ENCODE peak calls at places on chromosomes 4 and X, in five cellular contexts. One of them, this sample, is unnamed.

GRCh38 chrX:44228621-44229020 is 114.9 kb downstream of the EFHC2 start:
- DNase-seq in cardiac muscle cell: no peak
- DNase-seq in Caco-2: no peak
- DNase-seq in epithelial cell of esophagus: no peak
- DNase-seq in right lobe of liver: no peak
- DNase-seq in this sample: no peak

GRCh38 chr4:164081371-164081770 is 586.9 kb downstream of the TMA16 start:
- DNase-seq in cardiac muscle cell: no peak
- DNase-seq in Caco-2: no peak
- DNase-seq in epithelial cell of esophagus: no peak
- DNase-seq in right lobe of liver: no peak
- DNase-seq in this sample: no peak

GRCh38 chr4:6641164-6641970 is 882 bp downstream of the MRFAP1 start:
- DNase-seq in cardiac muscle cell: peak; percentile 52
- DNase-seq in Caco-2: no peak
- DNase-seq in epithelial cell of esophagus: peak; percentile 62
- DNase-seq in right lobe of liver: peak; percentile 74
- DNase-seq in this sample: no peak

GRCh38 chrX:65866146-65866545 is 173.7 kb downstream of the VSIG4 start:
- DNase-seq in cardiac muscle cell: no peak
- DNase-seq in Caco-2: no peak
- DNase-seq in epithelial cell of esophagus: peak; percentile 5
- DNase-seq in right lobe of liver: no peak
- DNase-seq in this sample: no peak

GRCh38 chr4:131052646-131053045 is 1956.7 kb downstream of the C4orf33 start:
- DNase-seq in cardiac muscle cell: no peak
- DNase-seq in Caco-2: no peak
- DNase-seq in epithelial cell of esophagus: peak; percentile 33
- DNase-seq in right lobe of liver: no peak
- DNase-seq in this sample: no peak

GRCh38 chrX:16628954-16629595 is 20.9 kb upstream of the S100G start:
- DNase-seq in cardiac muscle cell: no peak
- DNase-seq in Caco-2: no peak
- DNase-seq in epithelial cell of esophagus: no peak
- DNase-seq in right lobe of liver: no peak
- DNase-seq in this sample: no peak

GRCh38 chr4:182367153-182367552 is 124.0 kb downstream of the TENM3 start:
- DNase-seq in cardiac muscle cell: peak; percentile 18
- DNase-seq in Caco-2: no peak
- DNase-seq in epithelial cell of esophagus: no peak
- DNase-seq in right lobe of liver: no peak
- DNase-seq in this sample: no peak

GRCh38 chr4:177554966-177555574 is 112.8 kb upstream of the AGA start:
- DNase-seq in cardiac muscle cell: peak; percentile 63
- DNase-seq in Caco-2: no peak
- DNase-seq in epithelial cell of esophagus: peak; percentile 41
- DNase-seq in right lobe of liver: no peak
- DNase-seq in this sample: no peak

GRCh38 chr4:146222313-146222712 is 8.0 kb downstream of the REELD1 start:
- DNase-seq in cardiac muscle cell: peak; percentile 48
- DNase-seq in Caco-2: no peak
- DNase-seq in epithelial cell of esophagus: peak; percentile 71
- DNase-seq in right lobe of liver: no peak
- DNase-seq in this sample: no peak

GRCh38 chr4:184376923-184377322 is 97.4 kb downstream of the IRF2 start:
- DNase-seq in cardiac muscle cell: no peak
- DNase-seq in Caco-2: no peak
- DNase-seq in epithelial cell of esophagus: no peak
- DNase-seq in right lobe of liver: no peak
- DNase-seq in this sample: no peak

GRCh38 chr4:155705664-155706063 is 39.0 kb downstream of the GUCY1A1 start:
- DNase-seq in cardiac muscle cell: peak; percentile 70
- DNase-seq in Caco-2: peak; percentile 65
- DNase-seq in epithelial cell of esophagus: no peak
- DNase-seq in right lobe of liver: no peak
- DNase-seq in this sample: peak; percentile 89

GRCh38 chrX:10761447-10761846 is 141.1 kb upstream of the MID1 start:
- DNase-seq in cardiac muscle cell: no peak
- DNase-seq in Caco-2: no peak
- DNase-seq in epithelial cell of esophagus: peak; percentile 77
- DNase-seq in right lobe of liver: no peak
- DNase-seq in this sample: no peak

GRCh38 chr4:76729991-76730390 is 168.0 kb downstream of the SOWAHB start:
- DNase-seq in cardiac muscle cell: no peak
- DNase-seq in Caco-2: no peak
- DNase-seq in epithelial cell of esophagus: no peak
- DNase-seq in right lobe of liver: no peak
- DNase-seq in this sample: no peak

GRCh38 chr4:122052714-122053113 is 99.4 kb upstream of the BLTP1 start:
- DNase-seq in cardiac muscle cell: no peak
- DNase-seq in Caco-2: no peak
- DNase-seq in epithelial cell of esophagus: peak; percentile 11
- DNase-seq in right lobe of liver: no peak
- DNase-seq in this sample: no peak

GRCh38 chrX:153830632-153831434 is 489 bp upstream of the PDZD4 start:
- DNase-seq in cardiac muscle cell: no peak
- DNase-seq in Caco-2: no peak
- DNase-seq in epithelial cell of esophagus: no peak
- DNase-seq in right lobe of liver: no peak
- DNase-seq in this sample: no peak

GRCh38 chrX:45258741-45259402 is 58.2 kb upstream of the DIPK2B start:
- DNase-seq in cardiac muscle cell: no peak
- DNase-seq in Caco-2: no peak
- DNase-seq in epithelial cell of esophagus: no peak
- DNase-seq in right lobe of liver: no peak
- DNase-seq in this sample: no peak

GRCh38 chr4:77711469-77711868 is 105.8 kb downstream of the CXCL13 start:
- DNase-seq in cardiac muscle cell: no peak
- DNase-seq in Caco-2: no peak
- DNase-seq in epithelial cell of esophagus: no peak
- DNase-seq in right lobe of liver: no peak
- DNase-seq in this sample: no peak

GRCh38 chr4:134935320-134935719 is 733.7 kb upstream of the PABPC4L start:
- DNase-seq in cardiac muscle cell: peak; percentile 11
- DNase-seq in Caco-2: no peak
- DNase-seq in epithelial cell of esophagus: peak; percentile 30
- DNase-seq in right lobe of liver: no peak
- DNase-seq in this sample: no peak

GRCh38 chrX:116239944-116240391 is 69.4 kb downstream of the AGTR2 start:
- DNase-seq in cardiac muscle cell: peak; percentile 40
- DNase-seq in Caco-2: no peak
- DNase-seq in epithelial cell of esophagus: peak; percentile 70
- DNase-seq in right lobe of liver: no peak
- DNase-seq in this sample: peak; percentile 40

DNA sequence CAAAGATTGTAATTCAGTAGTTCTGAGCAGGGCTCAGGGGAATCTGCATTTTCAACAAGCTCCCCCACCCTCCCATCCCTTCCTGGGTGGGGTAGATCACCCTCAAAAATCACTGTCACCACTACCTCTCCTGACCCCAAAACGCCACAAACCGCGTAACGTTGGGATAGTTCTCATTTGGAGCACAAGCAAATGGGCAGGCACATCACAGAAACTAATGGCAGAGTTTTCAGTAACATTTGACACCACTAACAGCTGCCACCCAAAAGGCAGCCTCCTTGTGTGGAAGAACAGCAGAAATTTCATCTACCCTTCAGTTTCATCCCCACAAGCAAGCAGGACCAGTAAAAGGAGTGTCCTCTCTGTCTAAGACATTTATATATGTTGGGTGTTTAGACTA is 132.7 kb downstream of the PALLD start:
- DNase-seq in cardiac muscle cell: no peak
- DNase-seq in Caco-2: no peak
- DNase-seq in epithelial cell of esophagus: no peak
- DNase-seq in right lobe of liver: no peak
- DNase-seq in this sample: no peak
- H3K4me3 ChIP-seq in cardiac muscle cell: no peak overlapping the region
- H3K4me3 ChIP-seq in Caco-2: no peak overlapping the region
- H3K4me3 ChIP-seq in epithelial cell of esophagus: no peak overlapping the region
- H3K4me3 ChIP-seq in right lobe of liver: no peak overlapping the region
- H3K4me3 ChIP-seq in this sample: no peak overlapping the region

DNA sequence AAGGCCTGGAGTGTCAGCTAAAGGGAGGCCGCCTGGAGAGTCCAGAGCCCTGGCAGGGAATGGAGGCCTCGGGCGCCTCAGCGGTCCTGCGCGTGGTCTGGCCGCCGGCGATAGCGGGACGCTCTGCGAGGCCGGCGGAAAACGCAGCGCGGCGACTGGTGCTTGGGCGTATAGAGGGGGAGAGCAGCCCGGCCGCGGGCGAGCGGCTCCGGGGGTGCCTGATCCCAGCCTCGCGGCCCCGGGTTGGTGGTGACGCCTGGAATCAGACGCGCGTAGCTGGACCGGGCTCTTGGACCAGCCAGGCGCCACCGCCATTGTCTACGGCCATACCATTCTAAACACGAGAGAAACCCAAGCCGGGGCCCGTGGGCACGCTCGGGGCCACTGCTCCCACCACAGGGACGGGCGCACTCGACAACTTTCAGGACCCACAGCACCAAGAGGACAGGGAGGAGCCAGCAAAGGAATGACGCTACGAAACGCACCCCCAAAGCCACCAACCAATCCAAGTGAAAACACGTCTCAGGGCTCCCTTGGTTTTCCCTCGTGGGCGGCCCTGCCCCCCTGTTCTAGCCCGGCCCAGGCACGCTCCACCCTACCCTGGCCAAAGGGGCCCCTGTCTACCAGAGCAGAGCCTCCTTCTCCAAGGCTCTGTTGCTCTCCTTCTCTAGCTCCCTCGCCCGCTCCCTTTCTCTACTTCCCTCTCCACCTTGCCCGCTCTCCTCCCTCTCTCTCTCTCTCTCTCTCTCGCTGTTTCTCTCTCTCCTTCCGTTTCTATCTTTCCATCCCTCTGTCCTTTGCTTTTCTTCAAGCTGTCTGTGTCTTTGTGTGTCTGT is 7.8 kb downstream of the FRG2 start:
- DNase-seq in cardiac muscle cell: no peak
- DNase-seq in Caco-2: no peak
- DNase-seq in epithelial cell of esophagus: no peak
- DNase-seq in right lobe of liver: no peak
- DNase-seq in this sample: no peak
- H3K4me3 ChIP-seq in cardiac muscle cell: no peak overlapping the region
- H3K4me3 ChIP-seq in Caco-2: no peak overlapping the region
- H3K4me3 ChIP-seq in epithelial cell of esophagus: no peak overlapping the region
- H3K4me3 ChIP-seq in right lobe of liver: no peak overlapping the region
- H3K4me3 ChIP-seq in this sample: no peak overlapping the region

DNA sequence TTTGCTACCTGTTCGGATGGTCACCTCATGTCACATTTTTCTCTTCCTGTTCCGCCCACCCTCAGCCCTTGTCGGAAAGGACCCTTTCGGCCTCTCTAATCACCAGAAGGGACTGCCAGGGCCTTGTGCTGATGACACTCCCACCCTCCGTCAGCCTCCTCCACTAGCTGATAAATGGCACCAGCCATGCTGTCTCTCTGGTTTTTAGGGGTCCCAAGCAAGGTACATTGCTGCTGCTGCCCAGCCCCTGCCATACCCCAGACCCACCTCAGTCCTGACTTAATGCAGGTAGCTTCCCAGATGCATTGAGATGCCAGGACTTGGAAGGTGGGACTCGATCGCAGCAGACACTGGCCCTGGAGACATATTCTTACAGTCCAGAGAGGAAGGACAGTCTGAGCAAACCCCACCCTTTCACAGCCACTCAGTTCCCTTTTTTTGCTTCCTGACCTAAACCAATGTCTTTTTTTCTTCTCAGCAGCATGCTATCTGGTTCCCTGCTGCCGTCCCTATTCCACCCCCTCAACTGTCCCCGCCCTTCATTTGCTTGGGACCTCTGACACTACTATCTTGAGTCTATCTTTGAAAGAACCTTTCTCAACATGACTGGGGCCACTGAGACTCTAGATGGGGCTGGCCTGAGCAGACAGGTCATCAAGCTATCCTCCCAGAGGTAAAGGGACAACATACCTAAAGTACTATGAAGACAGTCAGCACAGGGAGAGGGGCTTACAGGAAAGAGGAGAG is at the start of gene BTK:
- DNase-seq in cardiac muscle cell: no peak
- DNase-seq in Caco-2: no peak
- DNase-seq in epithelial cell of esophagus: no peak
- DNase-seq in right lobe of liver: no peak
- DNase-seq in this sample: no peak
- H3K4me3 ChIP-seq in cardiac muscle cell: no peak within 1 kb of the TSS
- H3K4me3 ChIP-seq in Caco-2: no peak within 1 kb of the TSS
- H3K4me3 ChIP-seq in epithelial cell of esophagus: no peak within 1 kb of the TSS
- H3K4me3 ChIP-seq in right lobe of liver: no peak within 1 kb of the TSS
- H3K4me3 ChIP-seq in this sample: no peak within 1 kb of the TSS

DNA sequence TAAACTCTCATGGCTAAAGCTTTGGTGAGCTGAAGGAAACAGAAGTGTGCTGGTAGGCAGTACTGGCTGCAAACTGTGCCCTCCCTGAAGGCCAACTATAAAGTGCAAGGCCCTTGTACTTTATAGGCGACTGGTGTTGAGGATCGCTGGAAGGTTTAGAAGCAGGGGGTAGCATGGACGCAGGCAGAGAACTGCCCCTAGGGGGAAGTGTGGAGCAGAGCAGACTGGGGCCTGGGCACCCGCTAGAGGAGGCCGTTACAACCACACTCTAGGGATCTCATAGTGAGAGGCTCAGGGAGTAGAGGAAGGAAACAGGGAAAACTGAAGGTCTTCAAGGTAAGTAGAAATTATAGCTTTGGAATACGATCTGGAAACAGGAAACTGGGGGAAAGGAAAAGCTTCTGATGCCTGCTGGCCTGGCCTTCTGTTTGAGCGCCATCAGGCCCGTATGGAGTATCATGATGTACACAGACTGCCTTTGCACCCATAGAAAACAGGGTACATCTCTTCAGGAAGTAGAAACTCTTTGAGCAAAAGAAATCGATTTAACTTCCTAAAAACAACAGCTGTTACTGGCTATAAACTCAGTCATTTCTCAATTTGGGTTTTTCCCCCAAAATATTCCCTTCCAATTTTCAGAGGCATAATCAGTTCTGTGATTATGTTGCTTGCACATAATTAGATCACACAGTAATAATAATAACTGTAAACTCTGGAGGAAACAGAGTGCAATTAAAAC is 23.9 kb upstream of the TMSB4X start:
- DNase-seq in cardiac muscle cell: peak; percentile 29
- DNase-seq in Caco-2: no peak
- DNase-seq in epithelial cell of esophagus: no peak
- DNase-seq in right lobe of liver: peak; percentile 42
- DNase-seq in this sample: no peak
- H3K4me3 ChIP-seq in cardiac muscle cell: no peak overlapping the region
- H3K4me3 ChIP-seq in Caco-2: no peak overlapping the region
- H3K4me3 ChIP-seq in epithelial cell of esophagus: no peak overlapping the region
- H3K4me3 ChIP-seq in right lobe of liver: no peak overlapping the region
- H3K4me3 ChIP-seq in this sample: no peak overlapping the region